ENCODE peak calls at places on chromosomes 12 and 14, in nine cellular contexts. C is thyroid gland; O is GM23248; Q is NCI-H2107; W is breast epithelium; R is AG04450; Y is iPS DF 19.7; T is NCI-H1092 treated with DMSO at 0.1 percent for 48 hours; P is stimulated activated CD4-positive, alpha-beta T cell treated with anti-CD3 and anti-CD28 coated beads, TNF-alpha, amount 100 ng/mL, for 24 hours. E is an unnamed sample.
A peak's percentile ranks its signal among the peaks of the same experiment; 100 is the strongest.

GRCh38 chr12:93783827-93784226 is 106.7 kb downstream of the CRADD start:
- DNase-seq in C (no peak), W (no peak), P (peak; percentile 46), T (no peak), R (no peak), Y (no peak), Q (no peak), O (peak; percentile 19), E (no peak)

GRCh38 chr12:17264603-17265002 is 658.6 kb upstream of the LMO3 start:
- DNase-seq in W (no peak), Q (no peak), Y (no peak), O (no peak), P (no peak), R (no peak), T (no peak), C (no peak), E (no peak)

GRCh38 chr14:68394113-68394718 is 398.7 kb downstream of the ZFP36L1 start:
- DNase-seq in Y (no peak), T (no peak), O (peak; percentile 49), C (no peak), P (no peak), Q (no peak), W (no peak), R (no peak), E (no peak)

GRCh38 chr12:76143343-76144252 is 59.1 kb upstream of the NAP1L1 start:
- DNase-seq in R (no peak), W (no peak), Y (no peak), T (no peak), O (no peak), P (no peak), C (no peak), Q (no peak), E (no peak)

GRCh38 chr12:89383235-89384049 is 31.1 kb upstream of the DUSP6 start:
- DNase-seq in W (no peak), Y (no peak), R (no peak), T (no peak), C (no peak), O (peak; percentile 32), P (no peak), Q (no peak), E (no peak)

GRCh38 chr14:101124860-101125259 is 221.3 kb upstream of the RTL1 start:
- DNase-seq in Q (no peak), Y (no peak), R (no peak), O (no peak), P (no peak), W (no peak), C (no peak), T (no peak), E (no peak)

GRCh38 chr12:50557421-50557820 is 52.6 kb downstream of the DIP2B start:
- DNase-seq in O (peak; percentile 29), C (no peak), T (no peak), W (no peak), Y (no peak), Q (no peak), R (no peak), P (no peak), E (no peak)

GRCh38 chr12:54725233-54725843 is 77.2 kb upstream of the DCD start:
- DNase-seq in W (no peak), Q (no peak), T (peak; percentile 53), Y (no peak), P (no peak), C (no peak), R (no peak), O (peak; percentile 54), E (no peak)

GRCh38 chr12:32577328-32577727 is 101.8 kb upstream of the DNM1L start:
- DNase-seq in T (no peak), W (no peak), P (no peak), Y (no peak), C (no peak), O (no peak), Q (no peak), R (no peak), E (no peak)

GRCh38 chr14:51442513-51443175 is 202.6 kb downstream of the TMX1 start:
- DNase-seq in C (no peak), Y (no peak), P (no peak), Q (no peak), O (peak; percentile 97), T (no peak), W (no peak), R (peak; percentile 91), E (no peak)

GRCh38 chr12:15712823-15713663 is 76.1 kb downstream of the EPS8 start:
- DNase-seq in P (no peak), W (no peak), R (no peak), T (no peak), Q (no peak), C (peak; percentile 82), O (no peak), Y (no peak), E (no peak)

GRCh38 chr12:111446631-111447570 is 41.2 kb downstream of the SH2B3 start:
- DNase-seq in O (no peak), T (no peak), Y (no peak), R (no peak), C (no peak), P (no peak), W (no peak), Q (no peak), E (no peak)